ENCODE peak calls at places on chromosomes 11 and 22, in four cellular contexts. One of them, this sample, is unnamed.

GRCh38 chr11:95330332-95330731 is 99.3 kb upstream of the SESN3 start:
- DNase-seq in osteocyte: peak
- DNase-seq in ovary: no peak
- DNase-seq in stimulated activated CD4-positive, alpha-beta T cell treated with anti-CD3 and anti-CD28 coated beads, Interleukin-12 subunit alpha, Interleukin-12 subunit beta, amount 100 ng/mL, for 4 hours: no peak
- DNase-seq in this sample: no peak

GRCh38 chr11:19498986-19499669 is 213.5 kb upstream of the NAV2 start:
- DNase-seq in osteocyte: no peak
- DNase-seq in ovary: no peak
- DNase-seq in stimulated activated CD4-positive, alpha-beta T cell treated with anti-CD3 and anti-CD28 coated beads, Interleukin-12 subunit alpha, Interleukin-12 subunit beta, amount 100 ng/mL, for 4 hours: no peak
- DNase-seq in this sample: no peak

GRCh38 chr11:82733444-82734119 is at the start of gene FAM181B:
- DNase-seq in osteocyte: peak
- DNase-seq in ovary: peak
- DNase-seq in stimulated activated CD4-positive, alpha-beta T cell treated with anti-CD3 and anti-CD28 coated beads, Interleukin-12 subunit alpha, Interleukin-12 subunit beta, amount 100 ng/mL, for 4 hours: peak
- DNase-seq in this sample: no peak

GRCh38 chr11:119996556-119996955 is 141.4 kb downstream of the TRIM29 start:
- DNase-seq in osteocyte: no peak
- DNase-seq in ovary: no peak
- DNase-seq in stimulated activated CD4-positive, alpha-beta T cell treated with anti-CD3 and anti-CD28 coated beads, Interleukin-12 subunit alpha, Interleukin-12 subunit beta, amount 100 ng/mL, for 4 hours: no peak
- DNase-seq in this sample: no peak

GRCh38 chr11:12218909-12219308 is 108.5 kb downstream of the MICAL2 start:
- DNase-seq in osteocyte: no peak
- DNase-seq in ovary: no peak
- DNase-seq in stimulated activated CD4-positive, alpha-beta T cell treated with anti-CD3 and anti-CD28 coated beads, Interleukin-12 subunit alpha, Interleukin-12 subunit beta, amount 100 ng/mL, for 4 hours: no peak
- DNase-seq in this sample: no peak

GRCh38 chr22:50276143-50276542 is 6.0 kb upstream of the MAPK11 start:
- DNase-seq in osteocyte: no peak
- DNase-seq in ovary: no peak
- DNase-seq in stimulated activated CD4-positive, alpha-beta T cell treated with anti-CD3 and anti-CD28 coated beads, Interleukin-12 subunit alpha, Interleukin-12 subunit beta, amount 100 ng/mL, for 4 hours: no peak
- DNase-seq in this sample: peak

GRCh38 chr11:75240381-75241035 is at the start of gene TPBGL:
- DNase-seq in osteocyte: no peak
- DNase-seq in ovary: no peak
- DNase-seq in stimulated activated CD4-positive, alpha-beta T cell treated with anti-CD3 and anti-CD28 coated beads, Interleukin-12 subunit alpha, Interleukin-12 subunit beta, amount 100 ng/mL, for 4 hours: peak
- DNase-seq in this sample: no peak

GRCh38 chr11:75072582-75072981 is 24.1 kb downstream of the OR2AT4 start:
- DNase-seq in osteocyte: no peak
- DNase-seq in ovary: no peak
- DNase-seq in stimulated activated CD4-positive, alpha-beta T cell treated with anti-CD3 and anti-CD28 coated beads, Interleukin-12 subunit alpha, Interleukin-12 subunit beta, amount 100 ng/mL, for 4 hours: no peak
- DNase-seq in this sample: no peak

GRCh38 chr11:110497204-110497987 is 67.6 kb downstream of the FDX1 start:
- DNase-seq in osteocyte: no peak
- DNase-seq in ovary: no peak
- DNase-seq in stimulated activated CD4-positive, alpha-beta T cell treated with anti-CD3 and anti-CD28 coated beads, Interleukin-12 subunit alpha, Interleukin-12 subunit beta, amount 100 ng/mL, for 4 hours: no peak
- DNase-seq in this sample: no peak

This sample was measured in activated CD4-positive, CD25-positive, alpha-beta regulatory T cell treated with anti-CD3 and anti-CD28 coated beads, Interleukin-2, amount 50 U/mL, for 16 hours.